ENCODE peak calls at places on chromosomes 6 and 20, in ten cellular contexts. O is NCI-H460; X is stimulated activated CD4-positive, alpha-beta T cell treated with anti-CD3 and anti-CD28 coated beads, Interleukin-15, amount 100 ng/mL, for 1 hour; E is ureter; W is fibroblast of lung; L is heart left ventricle; U is NCI-H1092 treated with DMSO at 0.1 percent for 48 hours; M is fibroblast of mammary gland; N is lung microvascular endothelial cell; Q is fibroblast of villous mesenchyme. G is an unnamed sample.

GRCh38 chr6:117482240-117483003 is at the start of gene DCBLD1:
- DNase-seq in O (peak), X (peak), E (peak), W (peak), L (peak), U (no peak), M (peak), N (peak), Q (peak), G (peak)

GRCh38 chr6:100462396-100462795 is 2.3 kb downstream of the SIM1 start:
- DNase-seq in O (no peak), X (no peak), E (no peak), W (no peak), L (no peak), U (no peak), M (no peak), N (no peak), Q (no peak), G (no peak)

GRCh38 chr6:22826961-22827360 is 257.6 kb downstream of the HDGFL1 start:
- DNase-seq in O (no peak), X (no peak), E (no peak), W (peak), L (no peak), U (no peak), M (no peak), N (no peak), Q (no peak), G (no peak)

GRCh38 chr6:53673138-53673801 is 7.7 kb upstream of the KLHL31 start:
- DNase-seq in O (peak), X (no peak), E (no peak), W (peak), L (no peak), U (no peak), M (peak), N (peak), Q (peak), G (no peak)

GRCh38 chr6:89411269-89412070 is 603 bp downstream of the RRAGD start:
- DNase-seq in O (no peak), X (peak), E (peak), W (no peak), L (peak), U (peak), M (no peak), N (no peak), Q (no peak), G (peak)

GRCh38 chr20:33083544-33084340 is 4.3 kb downstream of the BPIFB4 start:
- DNase-seq in O (no peak), X (no peak), E (no peak), W (no peak), L (no peak), U (no peak), M (no peak), N (no peak), Q (no peak), G (no peak)

GRCh38 chr6:96725276-96725675 is 112.0 kb downstream of the GPR63 start:
- DNase-seq in O (no peak), X (no peak), E (no peak), W (no peak), L (no peak), U (no peak), M (no peak), N (no peak), Q (no peak), G (no peak)

GRCh38 chr20:48069626-48070025 is 284.3 kb upstream of the SULF2 start:
- DNase-seq in O (no peak), X (no peak), E (no peak), W (no peak), L (no peak), U (no peak), M (no peak), N (no peak), Q (peak), G (no peak)

GRCh38 chr6:98984102-98984501 is 36.4 kb upstream of the FBXL4 start:
- DNase-seq in O (no peak), X (no peak), E (no peak), W (no peak), L (no peak), U (no peak), M (no peak), N (no peak), Q (peak), G (no peak)

GRCh38 chr6:106396426-106397220 is 36.1 kb downstream of the CRYBG1 start:
- DNase-seq in O (no peak), X (no peak), E (no peak), W (no peak), L (no peak), U (no peak), M (no peak), N (no peak), Q (no peak), G (no peak)

GRCh38 chr6:170274713-170275560 is 15.9 kb downstream of the DLL1 start:
- DNase-seq in O (no peak), X (no peak), E (no peak), W (no peak), L (no peak), U (no peak), M (no peak), N (peak), Q (no peak), G (peak)

GRCh38 chr6:169654590-169655391 is 47.0 kb downstream of the WDR27 start:
- DNase-seq in O (peak), X (peak), E (peak), W (peak), L (no peak), U (peak), M (peak), N (peak), Q (peak), G (peak)

GRCh38 chr6:166760288-166760687 is 133.2 kb upstream of the RPS6KA2 start:
- DNase-seq in O (no peak), X (peak), E (no peak), W (no peak), L (no peak), U (no peak), M (no peak), N (no peak), Q (no peak), G (no peak)

GRCh38 chr6:109791301-109791700 is 100.2 kb downstream of the FIG4 start:
- DNase-seq in O (peak), X (no peak), E (no peak), W (peak), L (no peak), U (no peak), M (peak), N (no peak), Q (no peak), G (peak)

GRCh38 chr6:41739041-41739440 is 3.6 kb upstream of the TFEB start:
- DNase-seq in O (no peak), X (no peak), E (no peak), W (peak), L (peak), U (no peak), M (no peak), N (no peak), Q (no peak), G (no peak)

GRCh38 chr20:63071541-63072181 is 64.9 kb upstream of the BHLHE23 start:
- DNase-seq in O (no peak), X (peak), E (no peak), W (peak), L (peak), U (no peak), M (peak), N (peak), Q (peak), G (no peak)

GRCh38 chr20:17560344-17561074 is 9.4 kb upstream of the DSTN start:
- DNase-seq in O (no peak), X (no peak), E (no peak), W (no peak), L (no peak), U (no peak), M (no peak), N (peak), Q (no peak), G (no peak)

GRCh38 chr6:132456700-132457143 is 55.4 kb upstream of the MOXD1 start:
- DNase-seq in O (no peak), X (no peak), E (no peak), W (no peak), L (peak), U (no peak), M (no peak), N (no peak), Q (no peak), G (no peak)

GRCh38 chr6:21749754-21750153 is 156.2 kb downstream of the SOX4 start:
- DNase-seq in O (no peak), X (no peak), E (no peak), W (no peak), L (no peak), U (peak), M (no peak), N (no peak), Q (peak), G (no peak)

GRCh38 chr6:49966823-49967222 is 2.6 kb downstream of the DEFB113 start:
- DNase-seq in O (no peak), X (no peak), E (no peak), W (no peak), L (no peak), U (no peak), M (no peak), N (no peak), Q (no peak), G (no peak)

GRCh38 chr20:2713285-2713684 is 20.7 kb downstream of the EBF4 start:
- DNase-seq in O (peak), X (no peak), E (no peak), W (no peak), L (no peak), U (no peak), M (peak), N (no peak), Q (no peak), G (no peak)

GRCh38 chr6:44223471-44224153 is at the start of gene SLC29A1:
- DNase-seq in O (peak), X (peak), E (peak), W (peak), L (peak), U (peak), M (no peak), N (peak), Q (peak), G (peak)

GRCh38 chr6:11007715-11008608 is 36.1 kb downstream of the ELOVL2 start:
- DNase-seq in O (peak), X (no peak), E (no peak), W (peak), L (no peak), U (no peak), M (peak), N (no peak), Q (peak), G (no peak)

GRCh38 chr20:46751856-46752255 is 42.4 kb downstream of the SLC2A10 start:
- DNase-seq in O (no peak), X (no peak), E (no peak), W (no peak), L (no peak), U (peak), M (peak), N (no peak), Q (peak), G (no peak)

GRCh38 chr20:50026746-50027575 is 44.2 kb downstream of the SNAI1 start:
- DNase-seq in O (no peak), X (no peak), E (no peak), W (peak), L (no peak), U (no peak), M (peak), N (no peak), Q (no peak), G (no peak)

GRCh38 chr6:62797190-62797589 is 414.1 kb upstream of the FKBP1C start:
- DNase-seq in O (no peak), X (no peak), E (no peak), W (no peak), L (no peak), U (no peak), M (no peak), N (no peak), Q (no peak), G (no peak)

GRCh38 chr6:149450679-149451360 is 34.0 kb downstream of the ZC3H12D start:
- DNase-seq in O (no peak), X (no peak), E (no peak), W (peak), L (peak), U (peak), M (no peak), N (no peak), Q (no peak), G (peak)

GRCh38 chr6:40999498-41000070 is 39.4 kb downstream of the UNC5CL start:
- DNase-seq in O (no peak), X (no peak), E (peak), W (peak), L (no peak), U (no peak), M (peak), N (peak), Q (peak), G (peak)

GRCh38 chr6:122653094-122653493 is 42.9 kb downstream of the PKIB start:
- DNase-seq in O (no peak), X (no peak), E (no peak), W (peak), L (no peak), U (no peak), M (peak), N (no peak), Q (no peak), G (no peak)

GRCh38 chr20:8216375-8217200 is 84.5 kb downstream of the PLCB1 start:
- DNase-seq in O (no peak), X (no peak), E (no peak), W (no peak), L (no peak), U (no peak), M (no peak), N (no peak), Q (no peak), G (no peak)

GRCh38 chr20:2626853-2627541 is 25.4 kb upstream of the NOP56 start:
- DNase-seq in O (peak), X (no peak), E (no peak), W (peak), L (no peak), U (no peak), M (peak), N (peak), Q (peak), G (no peak)

GRCh38 chr20:51616060-51616459 is 73.5 kb upstream of the NFATC2 start:
- DNase-seq in O (no peak), X (no peak), E (no peak), W (no peak), L (no peak), U (no peak), M (no peak), N (no peak), Q (no peak), G (no peak)

GRCh38 chr20:297925-298754 is 770 bp downstream of the ZCCHC3 start:
- DNase-seq in O (peak), X (no peak), E (peak), W (peak), L (peak), U (peak), M (peak), N (peak), Q (peak), G (peak)

GRCh38 chr6:111427341-111428116 is 55.5 kb downstream of the REV3L start:
- DNase-seq in O (no peak), X (no peak), E (no peak), W (peak), L (no peak), U (no peak), M (peak), N (peak), Q (peak), G (no peak)

GRCh38 chr20:45850238-45850637 is 7.0 kb downstream of the ACOT8 start:
- DNase-seq in O (no peak), X (no peak), E (no peak), W (no peak), L (no peak), U (no peak), M (no peak), N (no peak), Q (no peak), G (no peak)

GRCh38 chr6:79334674-79335073 is 100.2 kb upstream of the HMGN3 start:
- DNase-seq in O (no peak), X (no peak), E (no peak), W (no peak), L (no peak), U (no peak), M (peak), N (no peak), Q (no peak), G (no peak)

GRCh38 chr6:160519603-160520042 is 144.5 kb downstream of the LPA start:
- DNase-seq in O (no peak), X (no peak), E (no peak), W (no peak), L (no peak), U (no peak), M (no peak), N (peak), Q (no peak), G (no peak)

GRCh38 chr6:149208071-149208670 is 109.3 kb upstream of the TAB2 start:
- DNase-seq in O (no peak), X (no peak), E (no peak), W (no peak), L (no peak), U (no peak), M (no peak), N (no peak), Q (no peak), G (no peak)

GRCh38 chr6:44951253-44951656 is 376.9 kb upstream of the RUNX2 start:
- DNase-seq in O (no peak), X (no peak), E (no peak), W (no peak), L (no peak), U (no peak), M (no peak), N (no peak), Q (no peak), G (no peak)

G was measured in psoas muscle.